ENCODE peak calls at places on chromosomes 4 and X, in ten cellular contexts. S is mammary epithelial cell; Y is NCI-H774; A is Peyer's patch; J is NCI-H1105; O is cerebellum; K is WTC11; Z is cardiac muscle cell; E is stimulated activated naive CD8-positive, alpha-beta T cell treated with anti-CD3 and anti-CD28 coated beads, Interleukin-15, Interleukin-2, amounts not matched to agents 100 U/mL and 50 U/mL, for 24 hours; P is T follicular helper cell. D is an unnamed sample.

GRCh38 chr4:34183916-34184315 is 2060.4 kb downstream of the ARAP2 start:
- DNase-seq in S (no peak), Y (no peak), A (no peak), J (no peak), O (no peak), K (no peak), Z (no peak), E (no peak), P (no peak), D (no peak)

GRCh38 chr4:168765322-168765721 is 244.7 kb downstream of the CBR4 start:
- DNase-seq in S (no peak), Y (no peak), A (no peak), J (no peak), O (no peak), K (no peak), Z (no peak), E (no peak), P (no peak), D (no peak)

GRCh38 chr4:88938138-88938537 is 118.8 kb downstream of the FAM13A start:
- DNase-seq in S (peak; percentile 93), Y (no peak), A (no peak), J (no peak), O (no peak), K (no peak), Z (no peak), E (no peak), P (no peak), D (no peak)

GRCh38 chr4:56468097-56468422 is 643 bp downstream of the SRP72 start:
- DNase-seq in S (peak; percentile 66), Y (no peak), A (peak; percentile 29), J (no peak), O (peak; percentile 53), K (peak; percentile 15), Z (peak; percentile 55), E (no peak), P (peak; percentile 6), D (no peak)

GRCh38 chr4:183823394-183823793 is 81.7 kb upstream of the STOX2 start:
- DNase-seq in S (peak; percentile 76), Y (no peak), A (no peak), J (no peak), O (no peak), K (no peak), Z (no peak), E (no peak), P (no peak), D (no peak)

GRCh38 chrX:4435905-4436304 is 722.5 kb upstream of the PRKX start:
- DNase-seq in S (no peak), Y (no peak), A (no peak), J (no peak), O (no peak), K (no peak), Z (peak; percentile 28), E (no peak), P (no peak), D (no peak)

GRCh38 chr4:8007581-8007980 is 67.9 kb upstream of the AFAP1 start:
- DNase-seq in S (no peak), Y (no peak), A (no peak), J (no peak), O (no peak), K (no peak), Z (no peak), E (no peak), P (no peak), D (no peak)

GRCh38 chrX:1463581-1464281 is 11.0 kb upstream of the ASMTL start:
- DNase-seq in S (no peak), Y (no peak), A (peak; percentile 14), J (no peak), O (no peak), K (no peak), Z (no peak), E (peak; percentile 7), P (no peak), D (no peak)

GRCh38 chr4:65670331-65671031 is at the start of gene EPHA5:
- DNase-seq in S (peak; percentile 40), Y (peak; percentile 66), A (no peak), J (peak; percentile 63), O (no peak), K (peak; percentile 85), Z (peak; percentile 86), E (no peak), P (no peak), D (peak; percentile 67)

GRCh38 chr4:182874946-182875345 is 42.2 kb downstream of the DCTD start:
- DNase-seq in S (no peak), Y (no peak), A (no peak), J (no peak), O (no peak), K (no peak), Z (no peak), E (no peak), P (no peak), D (no peak)

GRCh38 chr4:42339935-42340406 is 57.3 kb upstream of the SHISA3 start:
- DNase-seq in S (peak; percentile 1), Y (no peak), A (no peak), J (no peak), O (no peak), K (peak; percentile 24), Z (peak; percentile 16), E (no peak), P (no peak), D (no peak)

GRCh38 chr4:68385267-68385666 is 35.4 kb upstream of the YTHDC1 start:
- DNase-seq in S (no peak), Y (no peak), A (no peak), J (no peak), O (no peak), K (no peak), Z (no peak), E (no peak), P (no peak), D (no peak)

GRCh38 chr4:113146876-113147358 is 97.5 kb downstream of the ANK2 start:
- DNase-seq in S (no peak), Y (no peak), A (no peak), J (no peak), O (no peak), K (no peak), Z (no peak), E (no peak), P (no peak), D (no peak)

GRCh38 chr4:176838611-176839411 is 46.1 kb upstream of the VEGFC start:
- DNase-seq in S (peak; percentile 80), Y (no peak), A (no peak), J (no peak), O (no peak), K (no peak), Z (no peak), E (no peak), P (no peak), D (no peak)

GRCh38 chr4:183936574-183937335 is 31.6 kb downstream of the STOX2 start:
- DNase-seq in S (peak; percentile 35), Y (no peak), A (no peak), J (no peak), O (no peak), K (no peak), Z (no peak), E (no peak), P (no peak), D (no peak)

GRCh38 chr4:107468812-107469211 is 251.2 kb downstream of the PAPSS1 start:
- DNase-seq in S (no peak), Y (no peak), A (no peak), J (no peak), O (no peak), K (no peak), Z (peak; percentile 4), E (no peak), P (no peak), D (no peak)

GRCh38 chrX:74505437-74505836 is 84.1 kb downstream of the SLC16A2 start:
- DNase-seq in S (no peak), Y (no peak), A (no peak), J (no peak), O (no peak), K (no peak), Z (peak; percentile 82), E (no peak), P (no peak), D (peak; percentile 48)

GRCh38 chrX:13763489-13763888 is 28.9 kb downstream of the OFD1 start:
- DNase-seq in S (no peak), Y (no peak), A (no peak), J (peak; percentile 81), O (no peak), K (no peak), Z (no peak), E (no peak), P (no peak), D (peak; percentile 4)

GRCh38 chr4:61427818-61428495 is 227.8 kb downstream of the ADGRL3 start:
- DNase-seq in S (peak; percentile 76), Y (no peak), A (no peak), J (no peak), O (no peak), K (no peak), Z (no peak), E (no peak), P (no peak), D (no peak)

GRCh38 chrX:124736553-124737240 is 390.3 kb downstream of the SH2D1A start:
- DNase-seq in S (no peak), Y (peak; percentile 8), A (peak; percentile 38), J (no peak), O (no peak), K (peak; percentile 86), Z (no peak), E (peak; percentile 9), P (peak; percentile 45), D (no peak)

GRCh38 chr4:138182838-138183426 is 59.2 kb downstream of the SLC7A11 start:
- DNase-seq in S (peak; percentile 45), Y (no peak), A (no peak), J (peak; percentile 15), O (peak; percentile 6), K (no peak), Z (peak; percentile 70), E (no peak), P (no peak), D (peak; percentile 39)

GRCh38 chr4:98092833-98093439 is 50.3 kb downstream of the STPG2 start:
- DNase-seq in S (no peak), Y (no peak), A (no peak), J (no peak), O (no peak), K (no peak), Z (peak; percentile 44), E (no peak), P (no peak), D (no peak)

GRCh38 chr4:14143892-14144291 is 516.4 kb upstream of the BOD1L1 start:
- DNase-seq in S (no peak), Y (no peak), A (no peak), J (no peak), O (no peak), K (no peak), Z (no peak), E (no peak), P (no peak), D (no peak)

GRCh38 chrX:114626323-114626722 is 42.4 kb downstream of the HTR2C start:
- DNase-seq in S (peak; percentile 5), Y (no peak), A (no peak), J (no peak), O (no peak), K (no peak), Z (peak; percentile 52), E (no peak), P (no peak), D (no peak)

GRCh38 chrX:104156630-104157529 is at the start of gene SLC25A53:
- DNase-seq in S (peak; percentile 79), Y (peak; percentile 65), A (peak; percentile 74), J (peak; percentile 73), O (peak; percentile 75), K (peak; percentile 76), Z (peak; percentile 94), E (peak; percentile 76), P (peak; percentile 62), D (peak; percentile 93)

GRCh38 chr4:4859010-4859798 is at the start of gene MSX1:
- DNase-seq in S (peak; percentile 82), Y (peak; percentile 85), A (peak; percentile 40), J (peak; percentile 75), O (peak; percentile 78), K (peak; percentile 94), Z (peak; percentile 95), E (peak; percentile 70), P (peak; percentile 8), D (peak; percentile 58)

GRCh38 chrX:103628386-103629290 is at the start of gene TCEAL1:
- DNase-seq in S (peak; percentile 16), Y (no peak), A (peak; percentile 73), J (peak; percentile 52), O (peak; percentile 68), K (peak; percentile 33), Z (peak; percentile 82), E (peak; percentile 39), P (no peak), D (peak; percentile 50)

GRCh38 chr4:86376850-86377249 is 17.0 kb upstream of the MAPK10 start:
- DNase-seq in S (no peak), Y (no peak), A (no peak), J (no peak), O (no peak), K (no peak), Z (no peak), E (no peak), P (no peak), D (no peak)